ENCODE peak calls at places on chromosome X, in seven cellular contexts. One of them, this sample, is unnamed.

GRCh38 chrX:8413279-8413678 is 51.4 kb upstream of the VCX3B start:
- DNase-seq in hepatocyte: no peak
- DNase-seq in OCI-LY7: no peak
- DNase-seq in HCT116: no peak
- DNase-seq in GM23248: no peak
- DNase-seq in GM23338: no peak
- DNase-seq in PC-3: no peak
- DNase-seq in this sample: no peak

GRCh38 chrX:151984328-151984727 is 9.9 kb upstream of the GABRE start:
- DNase-seq in hepatocyte: no peak
- DNase-seq in OCI-LY7: no peak
- DNase-seq in HCT116: no peak
- DNase-seq in GM23248: peak; percentile 88
- DNase-seq in GM23338: no peak
- DNase-seq in PC-3: peak; percentile 48
- DNase-seq in this sample: no peak

GRCh38 chrX:154805696-154806091 is 409 bp upstream of the MPP1 start:
- DNase-seq in hepatocyte: no peak
- DNase-seq in OCI-LY7: no peak
- DNase-seq in HCT116: no peak
- DNase-seq in GM23248: peak; percentile 50
- DNase-seq in GM23338: peak; percentile 39
- DNase-seq in PC-3: no peak
- DNase-seq in this sample: no peak

GRCh38 chrX:116318672-116319071 is 117.7 kb upstream of the SLC6A14 start:
- DNase-seq in hepatocyte: no peak
- DNase-seq in OCI-LY7: no peak
- DNase-seq in HCT116: no peak
- DNase-seq in GM23248: no peak
- DNase-seq in GM23338: no peak
- DNase-seq in PC-3: peak; percentile 76
- DNase-seq in this sample: no peak

GRCh38 chrX:23896983-23897382 is 10.8 kb downstream of the APOO start:
- DNase-seq in hepatocyte: no peak
- DNase-seq in OCI-LY7: no peak
- DNase-seq in HCT116: no peak
- DNase-seq in GM23248: no peak
- DNase-seq in GM23338: no peak
- DNase-seq in PC-3: peak; percentile 34
- DNase-seq in this sample: no peak

GRCh38 chrX:133482345-133483041 is 67.2 kb upstream of the GPC4 start:
- DNase-seq in hepatocyte: no peak
- DNase-seq in OCI-LY7: no peak
- DNase-seq in HCT116: no peak
- DNase-seq in GM23248: peak; percentile 64
- DNase-seq in GM23338: no peak
- DNase-seq in PC-3: peak; percentile 70
- DNase-seq in this sample: no peak

GRCh38 chrX:8724176-8724757 is 7.7 kb downstream of the ANOS1 start:
- DNase-seq in hepatocyte: no peak
- DNase-seq in OCI-LY7: no peak
- DNase-seq in HCT116: no peak
- DNase-seq in GM23248: no peak
- DNase-seq in GM23338: peak; percentile 83
- DNase-seq in PC-3: no peak
- DNase-seq in this sample: peak; percentile 56

GRCh38 chrX:153381684-153382532 is 19.2 kb downstream of the PNMA6E start:
- DNase-seq in hepatocyte: peak; percentile 75
- DNase-seq in OCI-LY7: peak; percentile 64
- DNase-seq in HCT116: no peak
- DNase-seq in GM23248: peak; percentile 89
- DNase-seq in GM23338: peak; percentile 7
- DNase-seq in PC-3: no peak
- DNase-seq in this sample: peak; percentile 43

GRCh38 chrX:124736553-124737240 is 390.3 kb downstream of the SH2D1A start:
- DNase-seq in hepatocyte: no peak
- DNase-seq in OCI-LY7: no peak
- DNase-seq in HCT116: no peak
- DNase-seq in GM23248: no peak
- DNase-seq in GM23338: peak; percentile 89
- DNase-seq in PC-3: no peak
- DNase-seq in this sample: peak; percentile 60

GRCh38 chrX:119736206-119736764 is 22.1 kb upstream of the SOWAHD start:
- DNase-seq in hepatocyte: no peak
- DNase-seq in OCI-LY7: no peak
- DNase-seq in HCT116: no peak
- DNase-seq in GM23248: no peak
- DNase-seq in GM23338: no peak
- DNase-seq in PC-3: no peak
- DNase-seq in this sample: no peak

GRCh38 chrX:133981908-133982307 is 3.5 kb downstream of the GPC3 start:
- DNase-seq in hepatocyte: no peak
- DNase-seq in OCI-LY7: no peak
- DNase-seq in HCT116: no peak
- DNase-seq in GM23248: no peak
- DNase-seq in GM23338: no peak
- DNase-seq in PC-3: no peak
- DNase-seq in this sample: no peak

GRCh38 chrX:11953615-11954014 is 184.7 kb upstream of the FRMPD4 start:
- DNase-seq in hepatocyte: peak; percentile 13
- DNase-seq in OCI-LY7: no peak
- DNase-seq in HCT116: no peak
- DNase-seq in GM23248: peak; percentile 41
- DNase-seq in GM23338: no peak
- DNase-seq in PC-3: peak; percentile 90
- DNase-seq in this sample: peak; percentile 42

GRCh38 chrX:54386314-54386713 is 28.5 kb upstream of the WNK3 start:
- DNase-seq in hepatocyte: no peak
- DNase-seq in OCI-LY7: no peak
- DNase-seq in HCT116: no peak
- DNase-seq in GM23248: no peak
- DNase-seq in GM23338: no peak
- DNase-seq in PC-3: peak; percentile 14
- DNase-seq in this sample: no peak

GRCh38 chrX:103774070-103774642 is 2.5 kb upstream of the PLP1 start:
- DNase-seq in hepatocyte: peak; percentile 27
- DNase-seq in OCI-LY7: peak; percentile 7
- DNase-seq in HCT116: peak; percentile 8
- DNase-seq in GM23248: peak; percentile 75
- DNase-seq in GM23338: peak; percentile 17
- DNase-seq in PC-3: peak; percentile 72
- DNase-seq in this sample: peak; percentile 62

GRCh38 chrX:97629597-97629985 is 745.9 kb downstream of the RPA4 start:
- DNase-seq in hepatocyte: no peak
- DNase-seq in OCI-LY7: no peak
- DNase-seq in HCT116: no peak
- DNase-seq in GM23248: no peak
- DNase-seq in GM23338: no peak
- DNase-seq in PC-3: no peak
- DNase-seq in this sample: no peak

GRCh38 chrX:80430826-80431501 is 10.7 kb downstream of the TENT5D start:
- DNase-seq in hepatocyte: no peak
- DNase-seq in OCI-LY7: peak; percentile 7
- DNase-seq in HCT116: no peak
- DNase-seq in GM23248: peak; percentile 0
- DNase-seq in GM23338: peak; percentile 40
- DNase-seq in PC-3: peak; percentile 9
- DNase-seq in this sample: peak; percentile 1

GRCh38 chrX:148568763-148569162 is 68.3 kb downstream of the AFF2 start:
- DNase-seq in hepatocyte: no peak
- DNase-seq in OCI-LY7: no peak
- DNase-seq in HCT116: no peak
- DNase-seq in GM23248: no peak
- DNase-seq in GM23338: no peak
- DNase-seq in PC-3: no peak
- DNase-seq in this sample: no peak

GRCh38 chrX:41558531-41558930 is 111.4 kb downstream of the NYX start:
- DNase-seq in hepatocyte: no peak
- DNase-seq in OCI-LY7: peak; percentile 41
- DNase-seq in HCT116: no peak
- DNase-seq in GM23248: peak; percentile 55
- DNase-seq in GM23338: peak; percentile 33
- DNase-seq in PC-3: peak; percentile 41
- DNase-seq in this sample: peak; percentile 13

GRCh38 chrX:41559662-41560061 is 112.5 kb downstream of the NYX start:
- DNase-seq in hepatocyte: peak; percentile 11
- DNase-seq in OCI-LY7: no peak
- DNase-seq in HCT116: no peak
- DNase-seq in GM23248: peak; percentile 74
- DNase-seq in GM23338: no peak
- DNase-seq in PC-3: no peak
- DNase-seq in this sample: no peak

GRCh38 chrX:41563881-41564280 is 116.7 kb downstream of the NYX start:
- DNase-seq in hepatocyte: no peak
- DNase-seq in OCI-LY7: no peak
- DNase-seq in HCT116: no peak
- DNase-seq in GM23248: no peak
- DNase-seq in GM23338: no peak
- DNase-seq in PC-3: no peak
- DNase-seq in this sample: no peak

GRCh38 chrX:41559235-41559634 is 112.1 kb downstream of the NYX start:
- DNase-seq in hepatocyte: no peak
- DNase-seq in OCI-LY7: no peak
- DNase-seq in HCT116: no peak
- DNase-seq in GM23248: no peak
- DNase-seq in GM23338: no peak
- DNase-seq in PC-3: no peak
- DNase-seq in this sample: no peak

DNA sequence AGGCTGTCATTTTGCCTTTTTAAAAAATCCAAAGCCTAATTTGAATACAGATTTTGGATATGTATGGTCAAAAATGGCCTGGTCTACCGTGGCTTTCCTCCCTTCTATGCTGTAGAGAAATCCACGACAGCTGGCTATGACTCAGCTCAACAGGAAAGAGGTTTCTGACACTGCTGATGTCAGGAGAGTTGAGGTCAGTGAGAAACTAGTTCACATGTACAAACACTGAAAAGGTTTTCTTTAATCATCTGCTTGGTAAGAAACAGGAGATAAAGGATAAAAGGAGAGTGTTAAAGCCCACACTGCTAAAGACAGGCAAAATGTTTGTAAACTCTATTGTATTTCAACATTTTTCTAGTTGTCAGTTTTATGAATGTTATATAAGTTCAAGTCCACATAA is 113.9 kb downstream of the NYX start:
- DNase-seq in hepatocyte: peak; percentile 40
- DNase-seq in OCI-LY7: peak; percentile 8
- DNase-seq in HCT116: no peak
- DNase-seq in GM23248: peak; percentile 85
- DNase-seq in GM23338: no peak
- DNase-seq in PC-3: peak; percentile 57
- DNase-seq in this sample: no peak
- H3K4me1 ChIP-seq in hepatocyte: peaks cover 4% of the 10 kb centered on the region
- H3K4me1 ChIP-seq in OCI-LY7: peaks cover 20% of the 10 kb centered on the region
- H3K4me1 ChIP-seq in HCT116: no peaks in the 10 kb centered on the region
- H3K4me1 ChIP-seq in GM23248: peaks cover 27% of the 10 kb centered on the region
- H3K4me1 ChIP-seq in GM23338: no peaks in the 10 kb centered on the region
- H3K4me1 ChIP-seq in PC-3: peaks cover 9% of the 10 kb centered on the region
- H3K4me1 ChIP-seq in this sample: peaks cover 5% of the 10 kb centered on the region

DNA sequence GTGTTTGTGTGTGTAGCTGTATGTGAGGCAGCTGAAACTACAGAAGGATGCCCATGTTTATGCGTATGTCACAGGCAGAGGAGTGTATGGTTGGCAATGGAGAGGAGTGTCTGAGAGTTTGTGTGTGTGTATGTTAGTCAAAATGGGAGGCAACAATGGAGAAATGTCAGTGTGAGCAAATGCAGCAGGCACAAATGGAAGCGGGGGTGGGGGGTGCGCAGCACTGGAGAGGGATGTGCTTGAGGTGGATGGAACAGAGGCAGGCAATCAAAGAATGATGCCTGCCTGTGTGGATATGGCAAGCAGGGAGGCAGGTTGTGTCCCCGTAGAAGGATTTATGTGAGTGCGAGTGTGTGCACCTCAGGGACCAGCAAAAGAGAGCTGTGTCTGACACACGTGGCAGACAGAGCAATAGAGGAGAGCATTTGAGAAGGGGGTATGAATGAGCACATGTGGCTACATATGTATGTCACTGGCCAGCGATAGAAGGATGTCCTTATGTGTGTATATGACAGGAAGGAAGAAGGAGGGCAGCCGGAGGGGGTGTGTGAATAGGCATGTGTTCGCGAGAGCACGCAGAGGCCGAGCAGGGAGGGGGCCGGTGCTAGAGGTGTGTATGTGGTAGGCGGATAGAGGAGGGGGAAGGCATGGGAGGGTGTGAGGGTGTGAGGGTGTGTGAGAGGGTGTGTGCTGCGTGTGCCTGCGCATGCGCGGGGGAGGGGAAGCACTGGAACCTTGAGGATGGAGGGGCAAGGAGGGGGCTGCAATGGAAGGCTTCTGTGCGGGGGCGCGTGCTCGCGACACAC is 1.1 kb downstream of the PJA1 start:
- DNase-seq in hepatocyte: peak; percentile 51
- DNase-seq in OCI-LY7: peak; percentile 41
- DNase-seq in HCT116: no peak
- DNase-seq in GM23248: peak; percentile 29
- DNase-seq in GM23338: peak; percentile 55
- DNase-seq in PC-3: no peak
- DNase-seq in this sample: no peak
- H3K27ac ChIP-seq in hepatocyte: no peak overlapping the region
- H3K27ac ChIP-seq in OCI-LY7: no peak overlapping the region
- H3K27ac ChIP-seq in HCT116: no peak overlapping the region
- H3K27ac ChIP-seq in GM23248: no peak overlapping the region
- H3K27ac ChIP-seq in GM23338: no peak overlapping the region
- H3K27ac ChIP-seq in PC-3: no peak overlapping the region
- H3K27ac ChIP-seq in this sample: no peak overlapping the region

GRCh38 chrX:127317159-127317558 is 497.6 kb downstream of the PRR32 start:
- DNase-seq in hepatocyte: no peak
- DNase-seq in OCI-LY7: no peak
- DNase-seq in HCT116: no peak
- DNase-seq in GM23248: no peak
- DNase-seq in GM23338: peak; percentile 0
- DNase-seq in PC-3: peak; percentile 61
- DNase-seq in this sample: no peak
- TF ChIP-seq EZH2phosphoT487 in hepatocyte: no peak
- TF ChIP-seq EZH2phosphoT487 in OCI-LY7: no peak
- TF ChIP-seq EZH2phosphoT487 in HCT116: no peak
- TF ChIP-seq EZH2phosphoT487 in GM23248: no peak
- TF ChIP-seq EZH2phosphoT487 in GM23338: no peak
- TF ChIP-seq EZH2phosphoT487 in PC-3: no peak
- TF ChIP-seq EZH2phosphoT487 in this sample: no peak

DNA sequence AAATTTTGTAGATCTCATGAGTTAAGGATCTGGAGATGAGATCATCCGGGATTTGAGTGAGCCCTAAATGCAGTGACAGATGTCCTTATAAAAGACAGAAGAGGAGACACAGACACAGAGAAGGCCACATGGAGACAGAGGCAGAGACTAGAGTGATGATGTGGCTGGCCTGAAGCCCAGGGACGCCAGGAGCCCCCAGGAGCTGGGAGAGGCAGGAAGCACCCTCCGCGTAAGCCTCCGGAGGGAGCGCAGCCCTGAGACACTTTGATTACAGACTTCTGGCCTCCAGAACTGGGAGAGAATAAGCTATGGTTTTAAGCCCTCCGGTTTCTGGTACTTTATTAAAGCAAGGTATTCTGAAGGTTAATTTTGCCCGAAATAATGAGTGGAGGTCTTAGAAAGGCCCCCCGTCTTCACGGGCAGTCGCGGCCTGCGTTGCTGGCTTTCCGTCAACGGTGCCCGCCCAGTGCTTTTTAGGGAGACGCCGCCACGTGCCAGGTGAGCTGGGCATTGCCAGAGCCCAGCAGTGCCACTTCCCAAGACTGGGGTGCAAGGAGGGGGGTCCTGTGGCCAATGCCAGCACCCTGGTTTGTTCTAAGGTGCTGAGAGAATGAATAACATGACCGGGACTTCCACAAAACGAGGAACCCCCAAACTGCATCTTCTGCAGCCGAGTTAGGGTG is 8.1 kb downstream of the DHRSX start:
- DNase-seq in hepatocyte: no peak
- DNase-seq in OCI-LY7: no peak
- DNase-seq in HCT116: no peak
- DNase-seq in GM23248: no peak
- DNase-seq in GM23338: no peak
- DNase-seq in PC-3: no peak
- DNase-seq in this sample: no peak
- H3K4me1 ChIP-seq in hepatocyte: peaks cover 8% of the 10 kb centered on the region
- H3K4me1 ChIP-seq in OCI-LY7: peaks cover 34% of the 10 kb centered on the region
- H3K4me1 ChIP-seq in HCT116: no peaks in the 10 kb centered on the region
- H3K4me1 ChIP-seq in GM23248: peaks cover 6% of the 10 kb centered on the region
- H3K4me1 ChIP-seq in GM23338: peaks cover 25% of the 10 kb centered on the region
- H3K4me1 ChIP-seq in PC-3: no peaks in the 10 kb centered on the region
- H3K4me1 ChIP-seq in this sample: peaks cover 9% of the 10 kb centered on the region